ENCODE peak calls at places on chromosomes 7 and 10, in six cellular contexts. S, V, L, Q, G and Z are unnamed samples.

GRCh38 chr10:86413046-86413728 is 46.6 kb upstream of the GRID1 start:
- DNase-seq in G (no peak), L (no peak), V (no peak), S (no peak), Q (no peak), Z (no peak)

GRCh38 chr7:120805636-120806388 is 52.1 kb downstream of the TSPAN12 start:
- DNase-seq in Q (peak), V (peak), S (peak), G (peak), L (peak), Z (peak)

GRCh38 chr10:30172663-30173062 is 113.3 kb upstream of the JCAD start:
- DNase-seq in V (no peak), Q (no peak), S (no peak), G (no peak), L (no peak), Z (no peak)

GRCh38 chr10:46525177-46525823 is 31.2 kb downstream of the GPRIN2 start:
- DNase-seq in Q (peak), L (no peak), G (no peak), V (peak), S (peak), Z (peak)

GRCh38 chr7:139482662-139483466 is 609 bp downstream of the KLRG2 start:
- DNase-seq in L (peak), Q (no peak), V (peak), G (peak), S (peak), Z (peak)

GRCh38 chr10:122476034-122476695 is 14.8 kb downstream of the HTRA1 start:
- DNase-seq in G (no peak), L (no peak), S (peak), Q (no peak), V (no peak), Z (no peak)

GRCh38 chr10:84540022-84540616 is 211.7 kb downstream of the CCSER2 start:
- DNase-seq in G (no peak), L (no peak), V (peak), S (peak), Q (no peak), Z (no peak)

GRCh38 chr7:116524609-116525297 is at the start of gene CAV1:
- DNase-seq in S (peak), L (peak), V (peak), Q (peak), G (peak), Z (peak)

GRCh38 chr10:124224331-124225028 is 131.1 kb upstream of the CHST15 start:
- DNase-seq in Q (no peak), S (no peak), G (no peak), V (no peak), L (no peak), Z (no peak)

GRCh38 chr10:87547734-87548311 is 43.1 kb downstream of the MINPP1 start:
- DNase-seq in S (peak), V (no peak), G (no peak), Q (no peak), L (no peak), Z (no peak)

GRCh38 chr7:81260152-81260551 is 341.3 kb upstream of the SEMA3C start:
- DNase-seq in V (peak), Q (no peak), G (no peak), S (no peak), L (no peak), Z (no peak)

GRCh38 chr7:46755120-46756034 is 826.5 kb downstream of the TNS3 start:
- DNase-seq in G (no peak), Q (no peak), L (no peak), S (peak), V (peak), Z (no peak)

GRCh38 chr7:96316949-96317348 is 4.9 kb downstream of the SLC25A13 start:
- DNase-seq in Q (no peak), S (no peak), V (no peak), L (no peak), G (no peak), Z (no peak)

GRCh38 chr10:43233601-43234430 is 33.0 kb downstream of the RASGEF1A start:
- DNase-seq in L (no peak), S (no peak), Q (no peak), V (no peak), G (no peak), Z (peak)

GRCh38 chr7:115940462-115941060 is 90.0 kb downstream of the TFEC start:
- DNase-seq in S (no peak), V (no peak), G (no peak), L (no peak), Q (no peak), Z (no peak)

GRCh38 chr10:120182431-120182830 is 274.6 kb upstream of the PLPP4 start:
- DNase-seq in S (no peak), Q (no peak), G (no peak), V (no peak), L (no peak), Z (no peak)

GRCh38 chr7:150964593-150965111 is 13.5 kb downstream of the KCNH2 start:
- DNase-seq in S (no peak), L (no peak), G (peak), Q (no peak), V (no peak), Z (no peak)

GRCh38 chr7:144818516-144818915 is 17.3 kb downstream of the TPK1 start:
- DNase-seq in G (no peak), L (no peak), S (peak), V (no peak), Q (no peak), Z (no peak)

GRCh38 chr10:83617692-83618325 is 521.5 kb upstream of the GHITM start:
- DNase-seq in G (no peak), L (no peak), S (no peak), Q (no peak), V (no peak), Z (peak)

GRCh38 chr7:1049006-1049741 is 4.8 kb downstream of the GPR146 start:
- DNase-seq in Q (peak), L (no peak), S (no peak), G (no peak), V (no peak), Z (no peak)

GRCh38 chr7:115952832-115953231 is 77.7 kb downstream of the TFEC start:
- DNase-seq in S (no peak), V (no peak), G (no peak), Q (no peak), L (no peak), Z (no peak)

GRCh38 chr7:72493850-72494661 is 81.9 kb upstream of the CALN1 start:
- DNase-seq in G (peak), S (peak), L (peak), V (peak), Q (no peak), Z (peak)

GRCh38 chr10:70575874-70576802 is 26.4 kb downstream of the PRF1 start:
- DNase-seq in L (peak), V (peak), S (no peak), G (peak), Q (no peak), Z (no peak)

GRCh38 chr10:128178319-128178937 is 52.2 kb upstream of the MKI67 start:
- DNase-seq in L (peak), G (peak), S (peak), V (peak), Q (no peak), Z (peak)

GRCh38 chr7:115300228-115300870 is 378.5 kb downstream of the MDFIC start:
- DNase-seq in V (peak), G (no peak), S (peak), Q (no peak), L (no peak), Z (no peak)

GRCh38 chr10:112203328-112204076 is 19.9 kb upstream of the GPAM start:
- DNase-seq in V (no peak), S (no peak), G (no peak), Q (no peak), L (no peak), Z (no peak)

GRCh38 chr10:43610636-43611035 is 4.4 kb downstream of the ZNF485 start:
- DNase-seq in S (peak), L (no peak), Q (no peak), V (no peak), G (no peak), Z (no peak)

GRCh38 chr10:14353291-14353913 is 22.7 kb upstream of the FRMD4A start:
- DNase-seq in G (peak), L (no peak), V (no peak), Q (no peak), S (no peak), Z (no peak)

DNA sequence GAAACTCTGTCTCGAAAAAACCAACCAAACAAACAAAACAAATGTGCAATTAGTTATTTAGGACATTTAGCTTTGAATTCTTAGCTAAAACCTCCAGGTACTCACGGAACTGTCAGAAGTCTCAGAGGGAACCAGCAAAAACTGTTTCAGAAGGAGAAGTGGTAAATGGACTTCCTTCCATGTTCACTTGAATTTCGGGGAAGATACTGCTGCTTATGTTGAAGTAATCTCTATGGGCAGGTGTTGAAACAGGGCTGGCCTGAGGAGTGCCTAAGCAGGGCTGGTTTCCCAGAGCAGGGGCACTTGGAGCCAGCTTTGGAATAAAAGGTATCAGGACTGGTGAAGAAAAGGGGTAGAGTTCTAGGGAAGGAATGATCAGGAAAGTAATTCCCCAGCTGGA is 2.4 kb upstream of the EXOC6 start:
- DNase-seq in Q (no peak), S (no peak), G (no peak), V (no peak), L (no peak), Z (no peak)
- H3K4me3 ChIP-seq in Q (no peak), S (no peak), G (no peak), V (no peak), L (no peak), Z (no peak)

DNA sequence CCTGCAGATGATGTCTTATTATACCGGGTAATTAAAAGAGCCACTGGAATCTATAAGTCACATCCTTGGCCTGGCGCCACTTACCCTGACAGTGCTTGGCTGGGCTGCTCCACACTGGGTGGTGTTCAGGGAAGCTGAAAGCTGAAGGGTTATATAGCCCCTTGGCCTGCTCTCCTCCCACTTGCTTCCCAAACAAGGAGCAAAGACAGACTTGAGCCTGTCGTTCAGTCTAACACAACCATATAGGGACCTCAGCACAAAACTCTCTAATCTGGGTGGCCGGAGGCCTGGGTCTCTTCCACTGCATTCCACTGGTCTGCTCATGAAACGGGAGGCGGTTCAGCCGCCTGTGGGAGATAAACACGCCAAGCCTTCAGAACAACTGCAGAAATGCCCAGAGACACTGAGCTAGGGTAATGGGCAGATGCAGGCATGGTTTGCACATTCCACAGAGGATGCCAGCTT is at the start of gene ACTA2:
- DNase-seq in G (peak), V (no peak), Q (peak), S (no peak), L (peak), Z (no peak)
- H3K4me3 ChIP-seq in G (peak), V (no peak), Q (peak), S (no peak), L (peak), Z (no peak)

DNA sequence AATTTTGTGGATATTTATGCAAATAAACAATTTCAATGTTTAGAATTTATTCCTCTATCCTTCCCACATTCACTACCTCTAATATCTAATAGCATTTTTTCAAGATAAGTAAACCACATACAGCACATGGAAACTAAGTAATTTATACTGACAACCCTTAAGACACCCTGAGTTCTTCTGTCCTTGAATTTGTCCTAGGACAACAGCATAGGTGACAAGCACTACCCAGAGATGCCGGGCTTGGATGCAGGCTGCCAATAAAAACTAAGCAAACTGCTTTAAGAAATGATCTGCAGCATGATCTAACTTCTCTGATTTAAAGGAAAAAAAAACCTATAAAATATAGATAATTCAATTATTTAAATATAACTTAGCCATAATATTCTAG is 22.7 kb downstream of the NT5C3A start:
- DNase-seq in G (no peak), Q (no peak), L (no peak), V (no peak), S (no peak), Z (no peak)
- H3K4me3 ChIP-seq in G (no peak), Q (peak), L (peak), V (peak), S (peak), Z (no peak)

GRCh38 chr7:152544971-152545619 is 109.3 kb upstream of the KMT2C start:
- DNase-seq in G (no peak), Q (no peak), L (no peak), S (no peak), V (no peak), Z (no peak)

GRCh38 chr7:152541892-152542291 is 106.1 kb upstream of the KMT2C start:
- DNase-seq in G (no peak), V (no peak), Q (no peak), S (no peak), L (no peak), Z (no peak)

GRCh38 chr7:152543801-152544200 is 108.0 kb upstream of the KMT2C start:
- DNase-seq in L (no peak), V (no peak), G (no peak), Q (no peak), S (no peak), Z (peak)

GRCh38 chr7:152544481-152544927 is 108.7 kb upstream of the KMT2C start:
- DNase-seq in L (no peak), Q (no peak), V (no peak), G (no peak), S (no peak), Z (peak)
- H3K4me3 ChIP-seq in L (no peak), Q (no peak), V (no peak), G (no peak), S (no peak), Z (no peak)